ENCODE peak calls at places on chromosomes 2 and 18, in five cellular contexts. B, U, A, V and K are unnamed samples.
A peak's percentile ranks its signal among the peaks of the same experiment; 100 is the strongest.

GRCh38 chr2:20531633-20532262 is 84.9 kb downstream of the RHOB start:
- DNase-seq in B (no peak), U (peak; percentile 14), A (no peak), V (no peak), K (no peak)

GRCh38 chr2:119700866-119701265 is 21.9 kb downstream of the TMEM177 start:
- DNase-seq in B (no peak), U (no peak), A (no peak), V (no peak), K (peak; percentile 65)

GRCh38 chr18:6874316-6874715 is 144.8 kb downstream of the ARHGAP28 start:
- DNase-seq in B (no peak), U (no peak), A (no peak), V (no peak), K (no peak)

GRCh38 chr2:231795525-231796327 is 9.5 kb downstream of the COPS7B start:
- DNase-seq in B (peak; percentile 11), U (no peak), A (peak; percentile 83), V (no peak), K (no peak)

GRCh38 chr2:135212757-135213156 is 160.7 kb downstream of the RAB3GAP1 start:
- DNase-seq in B (no peak), U (no peak), A (no peak), V (no peak), K (peak; percentile 17)

GRCh38 chr2:10361220-10361588 is 58.5 kb downstream of the HPCAL1 start:
- DNase-seq in B (no peak), U (no peak), A (no peak), V (peak; percentile 57), K (no peak)

GRCh38 chr18:60100805-60101204 is 201.0 kb downstream of the PMAIP1 start:
- DNase-seq in B (no peak), U (no peak), A (no peak), V (no peak), K (no peak)

GRCh38 chr2:196167666-196168065 is 3.7 kb downstream of the STK17B start:
- DNase-seq in B (no peak), U (no peak), A (no peak), V (no peak), K (no peak)

GRCh38 chr2:25222475-25223121 is 54.2 kb upstream of the POMC start:
- DNase-seq in B (peak; percentile 81), U (no peak), A (no peak), V (no peak), K (no peak)

GRCh38 chr2:231883468-231883881 is 42.7 kb downstream of the NPPC start:
- DNase-seq in B (no peak), U (no peak), A (no peak), V (no peak), K (no peak)

GRCh38 chr18:73987247-73987980 is 160.2 kb downstream of the FBXO15 start:
- DNase-seq in B (no peak), U (no peak), A (no peak), V (no peak), K (no peak)

GRCh38 chr2:201127570-201127969 is 11.6 kb downstream of the CFLAR start:
- DNase-seq in B (peak; percentile 38), U (no peak), A (no peak), V (no peak), K (no peak)

GRCh38 chr18:38807915-38808314 is 1242.3 kb upstream of the CELF4 start:
- DNase-seq in B (no peak), U (no peak), A (no peak), V (no peak), K (no peak)

GRCh38 chr2:63078852-63079606 is 28.4 kb downstream of the OTX1 start:
- DNase-seq in B (peak; percentile 47), U (no peak), A (no peak), V (no peak), K (peak; percentile 66)

GRCh38 chr2:172912245-172912644 is 163.4 kb upstream of the MAP3K20 start:
- DNase-seq in B (no peak), U (no peak), A (no peak), V (no peak), K (no peak)

GRCh38 chr2:74869522-74869921 is 35.6 kb downstream of the HK2 start:
- DNase-seq in B (no peak), U (no peak), A (no peak), V (no peak), K (no peak)

GRCh38 chr2:35447210-35447609 is 908.4 kb upstream of the CRIM1 start:
- DNase-seq in B (no peak), U (no peak), A (no peak), V (no peak), K (no peak)

GRCh38 chr2:240500561-240501423 is 57.0 kb downstream of the ANKMY1 start:
- DNase-seq in B (no peak), U (peak; percentile 8), A (no peak), V (no peak), K (no peak)

GRCh38 chr2:96503637-96504243 is 1.4 kb downstream of the NEURL3 start:
- DNase-seq in B (no peak), U (no peak), A (no peak), V (no peak), K (peak; percentile 37)

GRCh38 chr18:48992791-48993555 is 42.2 kb upstream of the SMAD7 start:
- DNase-seq in B (peak; percentile 25), U (no peak), A (no peak), V (no peak), K (no peak)

GRCh38 chr2:15359716-15360531 is 201.2 kb downstream of the NBAS start:
- DNase-seq in B (no peak), U (no peak), A (no peak), V (no peak), K (no peak)

GRCh38 chr18:78984941-78985784 is 5.5 kb downstream of the SALL3 start:
- DNase-seq in B (peak; percentile 4), U (no peak), A (no peak), V (no peak), K (peak; percentile 74)

GRCh38 chr2:232200195-232200594 is 178.4 kb upstream of the ALPP start:
- DNase-seq in B (no peak), U (no peak), A (no peak), V (no peak), K (no peak)

GRCh38 chr2:88683160-88684021 is 8.1 kb upstream of the RPIA start:
- DNase-seq in B (peak; percentile 69), U (no peak), A (no peak), V (peak; percentile 8), K (no peak)

GRCh38 chr2:96949701-96950350 is 36.6 kb downstream of the FAM178B start:
- DNase-seq in B (no peak), U (no peak), A (no peak), V (no peak), K (no peak)

GRCh38 chr2:235005603-235006259 is 53.9 kb downstream of the SH3BP4 start:
- DNase-seq in B (no peak), U (peak; percentile 56), A (peak; percentile 91), V (peak; percentile 65), K (peak; percentile 92)

GRCh38 chr18:43485565-43485964 is 208.3 kb upstream of the SYT4 start:
- DNase-seq in B (no peak), U (no peak), A (peak; percentile 39), V (no peak), K (no peak)

GRCh38 chr2:108911807-108912628 is 77.0 kb downstream of the EDAR start:
- DNase-seq in B (no peak), U (no peak), A (no peak), V (no peak), K (peak; percentile 21)

GRCh38 chr18:23134780-23135678 is at the start of gene CABLES1:
- DNase-seq in B (no peak), U (peak; percentile 66), A (peak; percentile 70), V (peak; percentile 48), K (peak; percentile 88)

GRCh38 chr2:97360202-97360601 is 229.5 kb downstream of the ANKRD36B start:
- DNase-seq in B (no peak), U (no peak), A (no peak), V (no peak), K (peak; percentile 19)

GRCh38 chr2:50469784-50470183 is 562.1 kb downstream of the NRXN1 start:
- DNase-seq in B (no peak), U (no peak), A (no peak), V (peak; percentile 14), K (no peak)

GRCh38 chr2:216807861-216808272 is 52.0 kb downstream of the TNP1 start:
- DNase-seq in B (no peak), U (no peak), A (no peak), V (no peak), K (peak; percentile 36)

GRCh38 chr2:216804357-216805350 is 55.2 kb downstream of the TNP1 start:
- DNase-seq in B (no peak), U (peak; percentile 34), A (no peak), V (no peak), K (no peak)

GRCh38 chr2:216799873-216800421 is 59.9 kb downstream of the TNP1 start:
- DNase-seq in B (peak; percentile 60), U (peak; percentile 71), A (no peak), V (no peak), K (no peak)

GRCh38 chr2:216803803-216804202 is 56.1 kb downstream of the TNP1 start:
- DNase-seq in B (no peak), U (no peak), A (no peak), V (no peak), K (no peak)

GRCh38 chr2:216802516-216803265 is 57.2 kb downstream of the TNP1 start:
- DNase-seq in B (no peak), U (no peak), A (no peak), V (no peak), K (no peak)
- H3K4me3 ChIP-seq in B (no peak overlapping the region), U (no peak overlapping the region), A (no peak overlapping the region), V (no peak overlapping the region), K (no peak overlapping the region)

DNA sequence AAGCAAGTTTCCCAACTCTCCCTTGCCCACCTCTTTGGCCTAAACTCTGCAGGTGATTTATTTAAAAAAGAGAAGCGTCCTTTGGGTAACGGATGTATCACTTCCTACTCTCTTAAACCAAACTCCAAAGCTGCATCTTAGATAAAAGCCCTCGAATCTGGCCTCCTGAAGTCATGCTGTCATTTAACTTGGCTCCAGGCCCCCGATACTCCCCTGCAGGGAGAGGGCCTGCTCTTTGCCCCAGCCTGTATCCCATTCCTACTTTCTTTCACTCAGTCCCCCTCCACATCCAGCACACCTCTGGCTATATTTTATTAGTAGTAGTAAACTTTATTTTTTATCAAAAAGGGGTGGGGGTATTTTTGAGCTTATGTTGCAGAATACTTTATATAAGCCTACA is 19.0 kb downstream of the TEKT4 start:
- DNase-seq in B (no peak), U (no peak), A (no peak), V (no peak), K (peak; percentile 50)
- H3K27me3 ChIP-seq in B (no peaks in the 10 kb centered on the region), U (no peaks in the 10 kb centered on the region), A (no peaks in the 10 kb centered on the region), V (no peaks in the 10 kb centered on the region), K (no peaks in the 10 kb centered on the region)

DNA sequence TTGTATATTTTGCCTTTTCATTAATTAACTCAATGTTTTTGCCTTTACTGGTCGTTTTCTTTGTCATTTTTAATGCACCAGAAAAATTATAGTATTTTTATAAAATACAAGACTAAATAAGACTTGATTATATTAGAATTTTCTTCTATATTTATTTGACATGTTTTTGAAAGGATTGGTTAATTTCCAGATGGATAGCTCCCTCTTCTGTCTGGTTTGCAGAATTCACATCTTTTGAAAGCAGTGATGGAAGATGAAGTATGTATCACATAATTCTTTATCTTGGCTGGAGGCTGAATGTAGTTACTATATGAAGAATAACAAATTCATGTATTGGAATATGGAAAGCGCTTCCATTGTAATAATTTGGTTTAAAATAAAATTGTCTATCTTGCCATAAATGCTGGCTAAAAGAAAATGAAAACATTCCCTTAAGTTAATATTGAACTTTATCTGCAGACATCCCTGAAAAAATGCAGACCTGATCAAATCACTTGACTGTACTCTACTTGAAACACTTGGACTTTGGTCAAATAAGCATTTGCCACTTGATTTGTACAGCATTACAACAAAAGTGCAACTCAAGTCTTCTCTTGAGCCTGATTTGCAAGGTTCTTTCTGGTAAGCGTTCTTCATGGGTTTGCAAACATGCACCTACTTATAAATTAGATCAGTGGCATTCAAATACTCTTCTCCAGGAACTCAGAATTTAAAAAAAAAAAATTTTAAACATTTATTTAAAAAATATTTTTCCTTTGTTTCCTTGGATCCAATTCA is 86.4 kb upstream of the EFEMP1 start:
- DNase-seq in B (peak; percentile 21), U (no peak), A (no peak), V (no peak), K (no peak)
- H3K4me3 ChIP-seq in B (no peak overlapping the region), U (no peak overlapping the region), A (no peak overlapping the region), V (no peak overlapping the region), K (no peak overlapping the region)

GRCh38 chr2:219060821-219061791 is at the start of gene IHH:
- DNase-seq in B (no peak), U (no peak), A (peak; percentile 40), V (no peak), K (peak; percentile 89)
- H3K27me3 ChIP-seq in B (peaks cover 42% of the 10 kb centered on the region), U (peaks cover 18% of the 10 kb centered on the region), A (peaks cover 5% of the 10 kb centered on the region), V (peaks cover 71% of the 10 kb centered on the region), K (peaks cover 73% of the 10 kb centered on the region)